ENCODE peak calls at places on chromosomes 13 and 19, in ten cellular contexts. O is fibroblast of pulmonary artery, Z is heart left ventricle, Y is osteocyte, F is progenitor cell of endocrine pancreas, B is fibroblast of mammary gland, R is mesothelial cell of epicardium, G is sigmoid colon, P is RWPE1, C is PC-3. J is an unnamed sample.

GRCh38 chr13:93286047-93286446 is 59.4 kb downstream of the GPC6 start:
- DNase-seq in R (no peak), C (no peak), Y (no peak), B (no peak), O (no peak), G (no peak), P (no peak), Z (no peak), F (no peak), J (no peak)

GRCh38 chr13:26457212-26457611 is 100.3 kb upstream of the WASF3 start:
- DNase-seq in Y (no peak), O (no peak), B (no peak), P (no peak), F (no peak), R (no peak), C (peak), G (no peak), Z (no peak), J (no peak)

GRCh38 chr19:52896431-52897148 is 845 bp downstream of the ZNF320 start:
- DNase-seq in R (peak), C (peak), Y (no peak), O (peak), F (no peak), G (no peak), Z (no peak), B (peak), P (peak), J (peak)

GRCh38 chr19:37931941-37932655 is 25.1 kb downstream of the SIPA1L3 start:
- DNase-seq in P (peak), O (peak), G (peak), F (peak), Z (peak), R (peak), C (peak), B (peak), Y (no peak), J (peak)

GRCh38 chr13:50589651-50590054 is 253.8 kb downstream of the DLEU7 start:
- DNase-seq in Y (no peak), Z (no peak), R (no peak), G (no peak), F (no peak), C (peak), P (peak), B (peak), O (peak), J (no peak)

GRCh38 chr13:34347784-34348573 is 530.0 kb downstream of the RFC3 start:
- DNase-seq in B (no peak), F (no peak), R (no peak), C (peak), Y (no peak), O (no peak), Z (no peak), P (no peak), G (no peak), J (no peak)

GRCh38 chr19:52221031-52221430 is 31.2 kb downstream of the PPP2R1A start:
- DNase-seq in O (no peak), F (no peak), B (no peak), P (no peak), C (no peak), G (no peak), Y (peak), R (no peak), Z (no peak), J (no peak)

GRCh38 chr13:27559714-27560113 is 60.6 kb downstream of the LNX2 start:
- DNase-seq in Z (no peak), G (no peak), Y (no peak), F (no peak), O (no peak), C (no peak), P (no peak), R (no peak), B (no peak), J (no peak)

GRCh38 chr13:76245216-76245615 is 609.1 kb downstream of the LMO7 start:
- DNase-seq in B (no peak), Y (no peak), R (no peak), F (no peak), C (no peak), O (no peak), Z (no peak), G (no peak), P (no peak), J (no peak)

GRCh38 chr19:2239771-2240770 is 3.4 kb downstream of the SF3A2 start:
- DNase-seq in Z (no peak), O (peak), Y (no peak), C (no peak), P (no peak), G (no peak), F (no peak), B (peak), R (no peak), J (peak)

GRCh38 chr13:40074338-40074737 is 418.9 kb downstream of the COG6 start:
- DNase-seq in B (peak), P (no peak), Z (no peak), G (no peak), F (no peak), R (no peak), O (peak), C (no peak), Y (no peak), J (no peak)

GRCh38 chr13:36344173-36344572 is 2.0 kb downstream of the SPART start:
- DNase-seq in P (peak), R (no peak), B (peak), C (no peak), F (no peak), Z (no peak), Y (no peak), G (no peak), O (peak), J (no peak)

GRCh38 chr19:3403489-3404323 is 37.3 kb downstream of the NFIC start:
- DNase-seq in C (no peak), R (no peak), G (peak), Z (peak), O (peak), P (no peak), Y (peak), B (peak), F (no peak), J (no peak)

GRCh38 chr13:98842074-98842473 is 89.6 kb upstream of the SLC15A1 start:
- DNase-seq in Y (no peak), G (no peak), C (no peak), F (no peak), Z (no peak), B (no peak), R (no peak), O (no peak), P (no peak), J (no peak)

GRCh38 chr19:17081672-17082630 is 6.4 kb downstream of the MYO9B start:
- DNase-seq in B (no peak), F (no peak), G (no peak), P (no peak), Y (no peak), Z (peak), C (no peak), O (no peak), R (no peak), J (no peak)

DNA sequence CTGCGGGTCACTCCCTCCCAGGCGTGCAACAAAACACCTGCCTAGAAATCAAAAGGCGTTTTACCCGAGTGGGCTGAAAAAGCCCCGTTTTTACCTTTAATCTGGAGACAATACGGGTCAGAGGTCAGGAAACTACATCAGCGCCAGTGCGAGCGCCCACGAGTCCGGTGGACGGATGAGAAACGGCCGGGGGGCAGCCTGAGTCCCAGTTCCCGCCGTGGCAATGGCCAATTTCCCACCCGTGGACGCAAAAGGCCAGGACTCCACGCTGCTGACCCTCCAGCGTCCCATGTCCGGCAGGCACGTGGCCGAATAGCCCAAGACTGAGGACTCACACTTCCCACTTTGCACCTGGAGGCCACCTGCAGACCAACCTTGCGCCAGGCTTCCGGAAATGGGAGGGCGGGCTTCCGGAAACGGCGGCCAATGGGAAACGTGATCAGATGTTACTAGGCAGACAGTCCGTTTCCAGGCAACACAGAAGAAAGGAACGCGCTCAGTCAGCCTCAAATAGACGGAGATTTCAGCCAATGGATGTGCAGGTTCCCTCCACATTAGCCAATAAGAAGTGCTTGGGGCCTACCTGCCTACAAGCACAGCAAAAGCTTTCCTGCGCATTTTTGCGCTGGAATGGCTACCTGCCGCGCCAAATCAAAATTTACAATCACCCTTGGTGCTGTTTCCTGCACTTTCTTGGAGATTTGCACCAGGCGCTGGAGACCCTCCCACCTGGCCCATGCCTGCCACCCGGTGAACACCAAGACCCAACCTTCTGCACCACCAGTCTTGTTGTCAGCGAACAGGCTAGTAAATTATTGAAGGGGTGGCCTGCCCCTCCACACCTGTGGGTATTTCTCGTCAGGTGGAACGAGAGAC is 47.4 kb downstream of the ZFP14 start:
- DNase-seq in Z (peak), R (peak), O (peak), B (peak), P (peak), G (peak), C (peak), Y (peak), F (peak), J (peak)
- TF ChIP-seq CTCF in Z (no peak), R (no peak), O (no peak), B (no peak), P (no peak), G (no peak), C (no peak), Y (no peak), F (no peak), J (no peak)

GRCh38 chr19:56348289-56348877 is 33.7 kb upstream of the ZSCAN5A start:
- DNase-seq in F (no peak), C (peak), G (no peak), P (no peak), Y (no peak), O (peak), B (peak), Z (no peak), R (no peak), J (no peak)
- TF ChIP-seq CTCF in F (peak), C (peak), G (no peak), P (peak), Y (no peak), O (peak), B (peak), Z (no peak), R (no peak), J (no peak)

DNA sequence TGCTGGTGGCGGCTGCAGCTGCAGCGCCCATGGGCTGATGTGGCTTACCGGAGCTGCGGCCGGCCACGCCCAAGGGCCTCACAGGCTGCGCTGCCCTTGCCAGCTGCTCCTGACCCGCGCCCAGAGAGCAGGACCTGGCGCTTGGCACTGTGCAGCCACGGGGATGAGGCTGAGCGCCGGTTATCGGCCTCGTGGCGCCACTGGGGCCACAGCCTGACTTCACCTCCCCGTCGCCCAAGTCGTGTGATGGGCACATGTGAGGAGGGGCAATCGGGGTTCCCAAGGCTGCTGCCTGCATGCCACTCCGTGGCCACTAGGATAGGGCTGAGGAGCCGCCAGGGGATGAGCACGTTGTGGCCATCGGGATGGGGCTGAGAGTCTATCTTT is 77.2 kb upstream of the PABPC3 start:
- DNase-seq in P (no peak), O (no peak), Z (no peak), Y (no peak), B (no peak), C (no peak), F (no peak), R (no peak), G (no peak), J (peak)
- TF ChIP-seq CTCF in P (no peak), O (no peak), Z (no peak), Y (no peak), B (no peak), C (no peak), F (no peak), R (no peak), G (no peak), J (no peak)

DNA sequence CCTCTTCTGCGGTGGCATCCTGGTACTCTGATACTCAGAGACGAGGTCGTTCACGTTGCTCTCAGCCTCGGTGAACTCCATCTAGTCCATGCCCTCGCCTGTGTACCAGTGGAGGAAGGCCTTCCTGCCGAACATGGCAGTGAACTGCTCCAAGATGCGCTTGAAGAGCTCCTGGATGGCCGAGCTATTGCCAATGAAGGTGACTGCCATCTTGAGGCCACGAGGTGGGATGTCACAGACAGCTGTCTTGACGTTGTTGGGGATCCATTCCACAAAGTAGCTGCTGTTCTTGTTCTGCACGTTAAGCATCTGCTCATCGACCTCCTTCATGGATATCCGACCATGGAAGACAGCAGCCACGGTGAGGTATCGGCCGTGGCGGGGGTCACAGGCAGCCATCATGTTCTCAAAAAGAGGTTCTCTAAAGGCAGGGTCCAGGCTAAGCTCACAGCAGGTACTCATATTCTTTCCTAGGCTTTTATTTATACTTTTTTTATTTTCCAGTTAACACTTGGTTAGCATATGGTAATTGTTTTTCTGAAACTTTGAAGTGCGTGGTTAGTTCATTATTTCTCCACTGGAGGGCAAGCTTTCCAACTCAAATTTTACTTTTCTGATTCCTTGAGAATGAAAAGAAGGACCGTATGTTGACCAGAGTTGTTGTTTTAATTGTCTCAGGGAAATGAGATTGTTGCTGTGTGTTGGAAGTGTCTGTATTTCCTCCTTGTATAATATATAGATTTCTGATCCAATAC is 72.4 kb upstream of the RGCC start:
- DNase-seq in F (no peak), P (peak), G (no peak), B (peak), R (no peak), C (peak), Z (no peak), Y (no peak), O (peak), J (no peak)
- TF ChIP-seq CTCF in F (peak), P (peak), G (no peak), B (peak), R (peak), C (peak), Z (peak), Y (peak), O (peak), J (no peak)

GRCh38 chr19:35978832-35979365 is 16.1 kb upstream of the SDHAF1 start:
- DNase-seq in C (no peak), F (no peak), Y (no peak), Z (no peak), G (no peak), B (no peak), P (no peak), R (no peak), O (no peak), J (no peak)

GRCh38 chr19:35973487-35973886 is 21.5 kb upstream of the SDHAF1 start:
- DNase-seq in P (no peak), Y (no peak), G (no peak), B (no peak), R (no peak), O (no peak), Z (no peak), C (no peak), F (no peak), J (no peak)

GRCh38 chr19:35975608-35976214 is 19.3 kb upstream of the SDHAF1 start:
- DNase-seq in O (peak), Z (no peak), P (peak), R (peak), C (peak), G (no peak), Y (no peak), F (peak), B (peak), J (peak)

GRCh38 chr19:35978271-35978670 is 16.7 kb upstream of the SDHAF1 start:
- DNase-seq in G (no peak), O (no peak), C (no peak), B (no peak), F (no peak), Z (no peak), P (no peak), Y (no peak), R (no peak), J (no peak)

DNA sequence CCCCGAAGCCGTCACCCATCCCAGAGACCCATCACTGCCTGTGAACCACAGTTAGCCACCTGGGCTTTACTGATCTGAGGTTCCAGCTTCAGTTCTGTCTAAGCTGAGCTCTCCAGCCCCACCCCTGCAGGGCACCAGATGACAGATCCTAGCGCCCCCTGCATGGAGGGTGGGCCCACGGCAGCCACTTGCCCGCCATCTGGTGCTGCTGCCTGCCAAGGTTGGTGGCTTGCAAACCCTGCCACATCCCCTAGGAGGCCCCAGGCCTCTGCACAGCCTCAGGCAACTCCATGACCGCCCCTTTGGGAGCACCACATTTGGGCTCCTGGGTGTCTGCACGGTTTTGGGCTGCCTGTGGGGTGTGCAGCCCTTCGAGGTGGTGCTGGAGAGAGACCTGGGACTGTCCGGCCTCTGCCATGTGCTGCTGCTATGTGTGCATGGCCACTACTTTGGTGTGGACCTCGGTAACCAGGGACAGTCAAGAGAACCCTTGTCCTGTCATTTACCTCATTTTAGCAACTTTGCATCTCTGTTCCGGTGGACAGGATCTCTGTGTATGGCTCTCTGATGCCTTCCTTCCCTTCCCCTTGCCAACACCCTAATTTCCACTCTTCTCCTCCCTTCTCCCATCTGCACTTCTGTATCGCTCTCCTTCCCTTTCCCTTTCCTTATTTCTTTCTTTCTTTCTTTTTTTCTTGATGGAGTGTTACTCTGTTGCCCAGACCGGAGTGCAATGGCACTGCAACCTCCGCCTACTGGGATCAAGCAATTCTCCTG is 17.4 kb upstream of the SDHAF1 start:
- DNase-seq in P (no peak), R (no peak), Y (no peak), C (no peak), B (no peak), G (no peak), O (no peak), F (no peak), Z (no peak), J (no peak)
- TF ChIP-seq CTCF in P (no peak), R (no peak), Y (no peak), C (peak), B (peak), G (no peak), O (no peak), F (peak), Z (no peak), J (peak)